ENCODE peak calls at places on chromosomes 11 and 22, in ten cellular contexts. S is sigmoid colon; I is K562; M is suprapubic skin; P is AG10803; W is heart right ventricle; Y is mesenchymal stem cell; E is CD8-positive, alpha-beta memory T cell; V is BJ; R is small intestine. J is an unnamed sample.

GRCh38 chr22:19040581-19041402 is 81.4 kb downstream of the DGCR2 start:
- DNase-seq in M (peak; percentile 55), P (no peak), Y (no peak), W (no peak), E (no peak), I (no peak), S (peak; percentile 53), R (no peak), V (no peak), J (no peak)

GRCh38 chr11:15688351-15688792 is 573.6 kb downstream of the INSC start:
- DNase-seq in W (peak; percentile 81), P (no peak), R (no peak), I (no peak), M (no peak), V (no peak), Y (peak; percentile 31), S (no peak), E (no peak), J (no peak)

GRCh38 chr11:16739326-16739875 is 954 bp downstream of the C11orf58 start:
- DNase-seq in S (no peak), P (peak; percentile 22), M (no peak), E (no peak), W (no peak), R (no peak), Y (peak; percentile 57), I (no peak), V (no peak), J (peak; percentile 13)

GRCh38 chr11:117529767-117530166 is 202.1 kb downstream of the CEP164 start:
- DNase-seq in W (no peak), P (no peak), V (no peak), R (no peak), I (no peak), S (no peak), M (no peak), Y (no peak), E (no peak), J (no peak)

GRCh38 chr11:131136476-131136875 is 220.2 kb upstream of the SNX19 start:
- DNase-seq in S (no peak), M (no peak), E (no peak), W (no peak), I (no peak), R (no peak), Y (no peak), P (peak; percentile 25), V (no peak), J (no peak)

GRCh38 chr11:35563413-35564245 is 38.2 kb upstream of the PAMR1 start:
- DNase-seq in S (no peak), R (no peak), Y (no peak), M (no peak), W (no peak), E (no peak), V (no peak), I (no peak), P (peak; percentile 67), J (no peak)

GRCh38 chr11:128308793-128309192 is 278.6 kb downstream of the ETS1 start:
- DNase-seq in W (no peak), V (no peak), R (no peak), E (no peak), I (no peak), M (no peak), S (no peak), Y (no peak), P (no peak), J (no peak)

GRCh38 chr11:34840736-34841386 is 75.3 kb downstream of the APIP start:
- DNase-seq in I (peak; percentile 26), S (no peak), M (no peak), P (peak; percentile 30), Y (peak; percentile 18), E (no peak), W (no peak), R (peak; percentile 83), V (no peak), J (peak; percentile 85)

GRCh38 chr11:30585067-30585891 is 874 bp downstream of the MPPED2 start:
- DNase-seq in E (no peak), I (no peak), P (no peak), R (no peak), Y (no peak), V (no peak), S (peak; percentile 74), M (peak; percentile 62), W (peak; percentile 20), J (no peak)

GRCh38 chr11:104024572-104024971 is 11.9 kb upstream of the DDI1 start:
- DNase-seq in I (no peak), M (no peak), P (no peak), E (no peak), R (no peak), V (no peak), Y (no peak), S (no peak), W (no peak), J (no peak)

GRCh38 chr11:6629892-6630631 is 10.8 kb upstream of the TPP1 start:
- DNase-seq in W (no peak), M (no peak), P (no peak), S (no peak), E (no peak), V (no peak), Y (no peak), I (no peak), R (peak; percentile 50), J (no peak)

GRCh38 chr22:20398420-20398819 is 4.5 kb downstream of the ZNF74 start:
- DNase-seq in Y (no peak), S (no peak), R (no peak), I (no peak), E (no peak), P (no peak), W (no peak), V (no peak), M (no peak), J (no peak)

GRCh38 chr11:23021287-23021863 is 161.1 kb upstream of the CCDC179 start:
- DNase-seq in S (no peak), M (no peak), R (peak; percentile 20), Y (peak; percentile 45), W (no peak), P (peak; percentile 15), E (no peak), I (peak; percentile 32), V (no peak), J (peak; percentile 19)

GRCh38 chr11:119491753-119492455 is 68.9 kb upstream of the THY1 start:
- DNase-seq in V (no peak), I (peak; percentile 28), E (peak; percentile 5), M (no peak), Y (peak; percentile 17), R (no peak), S (no peak), W (no peak), P (peak; percentile 13), J (no peak)

GRCh38 chr22:19661156-19661555 is 53.1 kb upstream of the SEPTIN5 start:
- DNase-seq in W (no peak), I (no peak), Y (no peak), M (no peak), E (no peak), V (no peak), R (no peak), P (peak; percentile 17), S (no peak), J (peak; percentile 28)

GRCh38 chr11:31797227-31798056 is 13.7 kb downstream of the PAX6 start:
- DNase-seq in I (no peak), M (no peak), V (no peak), R (no peak), Y (no peak), P (no peak), W (no peak), E (no peak), S (no peak), J (no peak)
- H3K4me3 ChIP-seq in I (no peak overlapping the region), M (no peak overlapping the region), V (no peak overlapping the region), R (no peak overlapping the region), Y (peak overlapping the region; percentile 52), P (no peak overlapping the region), W (no peak overlapping the region), E (no peak overlapping the region), S (no peak overlapping the region), J (no peak overlapping the region)

GRCh38 chr11:74256370-74257133 is 54.9 kb downstream of the P4HA3 start:
- DNase-seq in M (no peak), R (no peak), W (no peak), I (no peak), P (no peak), Y (no peak), V (no peak), E (no peak), S (no peak), J (no peak)

GRCh38 chr11:74249496-74249895 is 61.9 kb downstream of the P4HA3 start:
- DNase-seq in E (no peak), P (no peak), S (no peak), M (no peak), I (no peak), R (no peak), Y (no peak), V (no peak), W (no peak), J (no peak)

GRCh38 chr11:74255741-74256369 is 55.6 kb downstream of the P4HA3 start:
- DNase-seq in I (peak; percentile 77), M (no peak), P (peak; percentile 61), R (peak; percentile 66), V (no peak), E (peak; percentile 59), Y (peak; percentile 59), S (no peak), W (peak; percentile 47), J (peak; percentile 80)

GRCh38 chr11:74257934-74258553 is 53.4 kb downstream of the P4HA3 start:
- DNase-seq in V (no peak), W (peak; percentile 50), E (no peak), I (no peak), R (no peak), S (peak; percentile 88), M (no peak), P (peak; percentile 68), Y (no peak), J (no peak)

DNA sequence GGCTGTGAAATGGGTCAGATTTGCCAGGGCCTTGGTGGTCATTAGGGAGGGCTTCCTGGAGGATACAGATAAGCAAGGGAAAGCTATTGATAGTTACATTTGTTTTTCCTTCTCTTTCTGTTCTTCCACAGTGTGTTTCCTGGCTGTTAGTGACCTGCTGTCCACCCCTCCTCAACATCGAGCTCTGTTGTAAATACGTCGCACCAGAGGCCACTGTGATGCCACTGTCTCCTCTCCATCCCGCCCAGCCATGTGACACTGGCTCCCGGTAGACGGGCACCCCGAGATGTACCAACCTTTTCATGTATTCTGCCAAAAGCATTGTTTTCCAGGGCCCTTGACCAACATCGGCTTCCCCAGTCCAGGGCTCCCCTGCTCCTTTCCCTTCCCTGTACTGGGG is 58.1 kb downstream of the P4HA3 start:
- DNase-seq in I (no peak), V (no peak), R (no peak), W (no peak), M (no peak), Y (no peak), P (no peak), S (no peak), E (no peak), J (no peak)
- H3K4me3 ChIP-seq in I (no peak overlapping the region), V (no peak overlapping the region), R (no peak overlapping the region), W (no peak overlapping the region), M (no peak overlapping the region), Y (no peak overlapping the region), P (no peak overlapping the region), S (no peak overlapping the region), E (no peak overlapping the region), J (no peak overlapping the region)

GRCh38 chr11:111388842-111389241 is 9.8 kb upstream of the POU2AF1 start:
- DNase-seq in Y (no peak), S (no peak), R (peak; percentile 13), M (no peak), W (no peak), I (no peak), P (no peak), V (no peak), E (no peak), J (no peak)
- H3K4me3 ChIP-seq in Y (no peak overlapping the region), S (no peak overlapping the region), R (no peak overlapping the region), M (no peak overlapping the region), W (no peak overlapping the region), I (no peak overlapping the region), P (no peak overlapping the region), V (no peak overlapping the region), E (no peak overlapping the region), J (no peak overlapping the region)

GRCh38 chr11:123653405-123653996 is 923 bp downstream of the SCN3B start:
- DNase-seq in S (no peak), I (no peak), W (no peak), M (no peak), Y (no peak), P (no peak), E (no peak), V (no peak), R (no peak), J (no peak)
- H3K4me3 ChIP-seq in S (peak overlapping the region; percentile 57), I (peak overlapping the region; percentile 41), W (peak overlapping the region; percentile 65), M (peak overlapping the region; percentile 67), Y (peak overlapping the region; percentile 80), P (peak overlapping the region; percentile 72), E (no peak overlapping the region), V (peak overlapping the region; percentile 67), R (no peak overlapping the region), J (no peak overlapping the region)

J was measured in NB4.